ENCODE peak calls at places on chromosomes 7 and 10, in ten cellular contexts. H is heart left ventricle; N is RWPE2; U is Peyer's patch; G is CD8-positive, alpha-beta T cell; M is endothelial cell; L is GM10248; D is fibroblast of mammary gland; P is uterus; A is astrocyte of the spinal cord. B is an unnamed sample.

GRCh38 chr7:140079121-140079536 is 16.4 kb upstream of the PARP12 start:
- DNase-seq in H (no peak), N (no peak), U (no peak), G (no peak), M (peak; percentile 65), L (no peak), D (peak; percentile 94), P (peak; percentile 71), A (peak; percentile 77), B (no peak)

GRCh38 chr7:72161534-72161933 is 250.6 kb downstream of the CALN1 start:
- DNase-seq in H (no peak), N (no peak), U (no peak), G (no peak), M (no peak), L (no peak), D (no peak), P (no peak), A (no peak), B (no peak)

GRCh38 chr10:118809372-118809695 is 54.6 kb upstream of the CACUL1 start:
- DNase-seq in H (no peak), N (no peak), U (no peak), G (no peak), M (no peak), L (no peak), D (no peak), P (no peak), A (no peak), B (no peak)

GRCh38 chr7:12705878-12706277 is 18.4 kb downstream of the ARL4A start:
- DNase-seq in H (no peak), N (no peak), U (no peak), G (no peak), M (no peak), L (no peak), D (no peak), P (no peak), A (no peak), B (no peak)

GRCh38 chr10:89861584-89862287 is 160.3 kb downstream of the KIF20B start:
- DNase-seq in H (no peak), N (no peak), U (no peak), G (no peak), M (no peak), L (no peak), D (peak; percentile 77), P (no peak), A (peak; percentile 71), B (no peak)

GRCh38 chr10:125123363-125124113 is 36.8 kb downstream of the CTBP2 start:
- DNase-seq in H (peak; percentile 91), N (peak; percentile 98), U (peak; percentile 91), G (no peak), M (no peak), L (no peak), D (peak; percentile 82), P (peak; percentile 70), A (peak; percentile 95), B (no peak)

GRCh38 chr7:66142996-66143395 is 28.3 kb downstream of the CRCP start:
- DNase-seq in H (no peak), N (no peak), U (no peak), G (no peak), M (no peak), L (no peak), D (no peak), P (no peak), A (no peak), B (no peak)

GRCh38 chr7:15086882-15087281 is 184.3 kb upstream of the DGKB start:
- DNase-seq in H (no peak), N (no peak), U (no peak), G (no peak), M (no peak), L (no peak), D (peak; percentile 17), P (no peak), A (no peak), B (no peak)

GRCh38 chr7:24894670-24895221 is 85.2 kb downstream of the OSBPL3 start:
- DNase-seq in H (no peak), N (no peak), U (no peak), G (no peak), M (no peak), L (no peak), D (no peak), P (no peak), A (no peak), B (no peak)

GRCh38 chr7:43535810-43536585 is 46.9 kb upstream of the STK17A start:
- DNase-seq in H (no peak), N (no peak), U (no peak), G (no peak), M (no peak), L (no peak), D (peak; percentile 97), P (no peak), A (peak; percentile 94), B (no peak)

DNA sequence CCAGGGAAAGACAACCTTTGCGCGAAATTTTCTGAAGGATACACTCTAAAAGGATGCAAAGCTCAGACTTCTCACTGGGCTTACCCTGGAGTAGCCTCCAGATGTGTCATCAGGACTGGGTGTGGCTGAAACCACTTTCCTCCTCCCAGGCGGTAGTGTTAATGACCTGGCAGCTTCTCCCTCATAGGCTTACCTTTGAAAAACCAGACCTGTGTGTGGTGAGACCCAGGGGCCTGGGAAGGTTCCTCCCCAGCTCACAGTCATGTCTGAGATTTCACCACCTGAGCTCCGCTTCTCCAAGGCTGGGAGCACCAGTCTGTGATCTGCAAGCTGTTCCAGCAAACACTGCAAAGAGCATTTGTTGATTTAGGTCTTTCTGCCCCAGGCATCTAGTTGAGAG is 93.7 kb downstream of the EPC1 start:
- DNase-seq in H (no peak), N (no peak), U (peak; percentile 77), G (no peak), M (no peak), L (no peak), D (peak; percentile 22), P (no peak), A (no peak), B (no peak)
- TF ChIP-seq CTCF in H (no peak), N (no peak), U (no peak), G (no peak), M (no peak), L (no peak), D (no peak), P (no peak), A (no peak), B (no peak)

GRCh38 chr10:72852428-72852827 is 41.1 kb upstream of the OIT3 start:
- DNase-seq in H (no peak), N (no peak), U (no peak), G (no peak), M (no peak), L (no peak), D (no peak), P (no peak), A (no peak), B (no peak)

GRCh38 chr10:72855790-72856189 is 37.7 kb upstream of the OIT3 start:
- DNase-seq in H (no peak), N (no peak), U (no peak), G (no peak), M (no peak), L (no peak), D (no peak), P (no peak), A (no peak), B (no peak)

GRCh38 chr10:72851524-72851923 is 42.0 kb upstream of the OIT3 start:
- DNase-seq in H (no peak), N (no peak), U (no peak), G (no peak), M (no peak), L (no peak), D (no peak), P (no peak), A (no peak), B (no peak)

GRCh38 chr10:72858103-72858502 is 35.4 kb upstream of the OIT3 start:
- DNase-seq in H (no peak), N (no peak), U (no peak), G (no peak), M (no peak), L (no peak), D (no peak), P (no peak), A (no peak), B (no peak)

GRCh38 chr10:72855129-72855528 is 38.4 kb upstream of the OIT3 start:
- DNase-seq in H (no peak), N (no peak), U (no peak), G (no peak), M (no peak), L (no peak), D (no peak), P (no peak), A (no peak), B (no peak)
- TF ChIP-seq CTCF in H (no peak), N (no peak), U (no peak), G (no peak), M (no peak), L (no peak), D (no peak), P (no peak), A (no peak), B (no peak)

GRCh38 chr10:88113657-88114272 is 250.3 kb downstream of the PTEN start:
- DNase-seq in H (no peak), N (no peak), U (no peak), G (no peak), M (no peak), L (no peak), D (peak; percentile 60), P (no peak), A (no peak), B (no peak)

GRCh38 chr10:88115968-88116367 is 252.5 kb downstream of the PTEN start:
- DNase-seq in H (no peak), N (no peak), U (no peak), G (no peak), M (no peak), L (no peak), D (peak; percentile 89), P (no peak), A (peak; percentile 18), B (no peak)

GRCh38 chr10:88113232-88113631 is 249.8 kb downstream of the PTEN start:
- DNase-seq in H (peak; percentile 40), N (no peak), U (peak; percentile 76), G (no peak), M (no peak), L (no peak), D (peak; percentile 84), P (no peak), A (no peak), B (no peak)

GRCh38 chr10:88115406-88115805 is 252.0 kb downstream of the PTEN start:
- DNase-seq in H (no peak), N (no peak), U (no peak), G (no peak), M (no peak), L (no peak), D (no peak), P (no peak), A (no peak), B (no peak)

GRCh38 chr10:88114368-88114767 is 250.9 kb downstream of the PTEN start:
- DNase-seq in H (peak; percentile 60), N (no peak), U (peak; percentile 69), G (no peak), M (peak; percentile 26), L (peak; percentile 50), D (no peak), P (no peak), A (no peak), B (no peak)
- TF ChIP-seq CTCF in H (peak; percentile 48), N (peak; percentile 36), U (peak; percentile 57), G (no peak), M (peak; percentile 40), L (peak; percentile 78), D (peak; percentile 31), P (peak; percentile 26), A (peak; percentile 50), B (peak; percentile 55)

DNA sequence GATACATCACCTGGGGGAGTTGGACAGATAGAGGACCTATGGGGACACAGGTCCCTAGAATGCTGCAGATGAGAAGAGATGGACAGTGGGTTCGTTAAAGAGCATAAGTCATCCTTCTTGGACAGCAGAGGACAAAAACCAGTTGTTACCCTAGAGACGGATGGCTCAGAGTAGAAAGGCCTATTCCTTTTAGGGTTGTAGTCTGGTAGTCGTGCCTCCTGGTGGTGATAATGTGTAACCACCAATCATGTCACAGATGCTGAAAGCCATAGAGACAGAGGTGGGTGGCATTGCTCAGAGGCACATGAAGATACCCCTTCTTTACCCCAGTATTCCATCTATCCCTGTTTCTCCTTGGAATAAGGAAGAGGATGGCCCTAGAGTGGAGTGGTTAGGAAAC is 554.6 kb downstream of the SORCS1 start:
- DNase-seq in H (no peak), N (no peak), U (no peak), G (no peak), M (no peak), L (no peak), D (peak; percentile 22), P (no peak), A (no peak), B (no peak)
- TF ChIP-seq CTCF in H (no peak), N (no peak), U (no peak), G (no peak), M (peak; percentile 61), L (no peak), D (peak; percentile 33), P (no peak), A (peak; percentile 28), B (peak; percentile 38)

B was measured in progenitor cell of endocrine pancreas.